ENCODE peak calls at places on chromosomes 13 and 19, in six cellular contexts. Q is right lobe of liver, R is endodermal cell, U is fibroblast of the aortic adventitia, S is bronchial epithelial cell, V is HFF-Myc. B is an unnamed sample.

GRCh38 chr13:33351324-33351723 is 65.8 kb upstream of the STARD13 start:
- DNase-seq in R (no peak), V (no peak), Q (no peak), U (peak; percentile 68), S (peak; percentile 29), B (no peak)

GRCh38 chr13:71039440-71039839 is 827.6 kb downstream of the DACH1 start:
- DNase-seq in Q (no peak), S (no peak), R (no peak), U (no peak), V (no peak), B (no peak)

GRCh38 chr13:100443278-100443997 is 145.2 kb downstream of the GGACT start:
- DNase-seq in R (no peak), Q (no peak), V (no peak), U (no peak), S (no peak), B (no peak)

GRCh38 chr19:3361384-3362216 is 4.8 kb upstream of the NFIC start:
- DNase-seq in Q (no peak), U (no peak), S (no peak), R (peak; percentile 46), V (no peak), B (no peak)

GRCh38 chr13:24271231-24271610 is 38.2 kb upstream of the C1QTNF9 start:
- DNase-seq in R (no peak), U (no peak), S (no peak), V (no peak), Q (no peak), B (no peak)

GRCh38 chr13:108902557-108903155 is 273.2 kb downstream of the MYO16 start:
- DNase-seq in U (no peak), V (peak; percentile 22), R (no peak), S (peak; percentile 68), Q (no peak), B (no peak)

GRCh38 chr13:58085819-58086218 is 454.3 kb downstream of the PCDH17 start:
- DNase-seq in S (no peak), V (no peak), U (no peak), Q (no peak), R (no peak), B (no peak)

GRCh38 chr19:47341734-47342133 is 7.4 kb upstream of the DHX34 start:
- DNase-seq in R (no peak), U (no peak), S (no peak), V (no peak), Q (no peak), B (no peak)

GRCh38 chr13:61414686-61415664 is 674 bp downstream of the PCDH20 start:
- DNase-seq in V (no peak), U (no peak), R (peak; percentile 94), S (peak; percentile 85), Q (peak; percentile 82), B (no peak)

GRCh38 chr13:91719033-91719432 is 320.6 kb downstream of the GPC5 start:
- DNase-seq in V (no peak), Q (no peak), S (peak; percentile 20), R (no peak), U (no peak), B (no peak)

GRCh38 chr13:39226359-39226758 is 188.1 kb downstream of the NHLRC3 start:
- DNase-seq in U (no peak), R (no peak), V (no peak), Q (no peak), S (no peak), B (no peak)

GRCh38 chr13:39224841-39225240 is 186.6 kb downstream of the NHLRC3 start:
- DNase-seq in R (no peak), Q (no peak), S (peak; percentile 73), U (no peak), V (no peak), B (no peak)

GRCh38 chr13:39225860-39226259 is 187.6 kb downstream of the NHLRC3 start:
- DNase-seq in V (no peak), R (no peak), Q (no peak), S (peak; percentile 16), U (no peak), B (no peak)
- TF ChIP-seq CTCF in V (no peak), R (no peak), Q (no peak), S (no peak), U (no peak), B (no peak)

GRCh38 chr19:50205681-50206138 is 2.3 kb downstream of the MYH14 start:
- DNase-seq in S (no peak), V (no peak), R (peak; percentile 73), Q (peak; percentile 80), U (no peak), B (no peak)
- H3K4me3 ChIP-seq in S (peak overlapping the region; percentile 25), V (no peak overlapping the region), R (no peak overlapping the region), Q (peak overlapping the region; percentile 56), U (no peak overlapping the region), B (no peak overlapping the region)

GRCh38 chr13:50387124-50387581 is 371.9 kb downstream of the KCNRG start:
- DNase-seq in R (peak; percentile 83), S (peak; percentile 64), V (no peak), Q (peak; percentile 92), U (peak; percentile 61), B (no peak)
- TF ChIP-seq CTCF in R (peak; percentile 61), S (peak; percentile 24), V (peak; percentile 5), Q (peak; percentile 35), U (peak; percentile 31), B (peak; percentile 13)

GRCh38 chr13:94712287-94712811 is at the start of gene SOX21:
- DNase-seq in Q (no peak), R (peak; percentile 78), V (no peak), U (no peak), S (no peak), B (no peak)

GRCh38 chr13:94710081-94710809 is 2.1 kb downstream of the SOX21 start:
- DNase-seq in R (no peak), S (no peak), U (no peak), V (no peak), Q (no peak), B (no peak)

GRCh38 chr13:94708971-94709614 is 3.3 kb downstream of the SOX21 start:
- DNase-seq in Q (no peak), U (no peak), R (no peak), V (no peak), S (no peak), B (no peak)

GRCh38 chr13:94711561-94712286 is 621 bp downstream of the SOX21 start:
- DNase-seq in V (no peak), R (no peak), Q (no peak), S (no peak), U (no peak), B (no peak)

GRCh38 chr13:94710881-94711560 is 1.3 kb downstream of the SOX21 start:
- DNase-seq in U (no peak), S (no peak), R (peak; percentile 86), Q (no peak), V (no peak), B (no peak)
- H3K4me3 ChIP-seq in U (no peak overlapping the region), S (peak overlapping the region; percentile 30), R (peak overlapping the region; percentile 80), Q (no peak overlapping the region), V (peak overlapping the region; percentile 5), B (peak overlapping the region; percentile 18)

GRCh38 chr19:17601683-17602082 is 46.2 kb downstream of the COLGALT1 start:
- DNase-seq in R (no peak), U (no peak), Q (no peak), S (no peak), V (no peak), B (no peak)
- TF ChIP-seq CTCF in R (no peak), U (no peak), Q (no peak), S (no peak), V (no peak), B (no peak)

GRCh38 chr19:38183227-38183914 is 40.7 kb downstream of the DPF1 start:
- DNase-seq in U (peak; percentile 20), R (peak; percentile 90), Q (no peak), V (no peak), S (no peak), B (no peak)
- H3K4me3 ChIP-seq in U (peak overlapping the region; percentile 48), R (peak overlapping the region; percentile 73), Q (no peak overlapping the region), V (no peak overlapping the region), S (no peak overlapping the region), B (peak overlapping the region; percentile 34)

GRCh38 chr19:49362048-49362925 is at the start of gene TEAD2:
- DNase-seq in R (peak; percentile 92), Q (peak; percentile 77), V (no peak), U (peak; percentile 31), S (peak; percentile 13), B (no peak)

GRCh38 chr19:49361438-49362047 is 673 bp downstream of the TEAD2 start:
- DNase-seq in V (peak; percentile 63), Q (peak; percentile 83), U (peak; percentile 81), R (peak; percentile 90), S (peak; percentile 38), B (peak; percentile 26)

GRCh38 chr19:49364083-49364687 is 508 bp downstream of the DKKL1 start:
- DNase-seq in R (no peak), V (no peak), U (no peak), Q (no peak), S (no peak), B (no peak)

GRCh38 chr19:49362926-49363264 is 679 bp upstream of the TEAD2 start:
- DNase-seq in Q (peak; percentile 59), R (no peak), V (no peak), U (no peak), S (no peak), B (no peak)

DNA sequence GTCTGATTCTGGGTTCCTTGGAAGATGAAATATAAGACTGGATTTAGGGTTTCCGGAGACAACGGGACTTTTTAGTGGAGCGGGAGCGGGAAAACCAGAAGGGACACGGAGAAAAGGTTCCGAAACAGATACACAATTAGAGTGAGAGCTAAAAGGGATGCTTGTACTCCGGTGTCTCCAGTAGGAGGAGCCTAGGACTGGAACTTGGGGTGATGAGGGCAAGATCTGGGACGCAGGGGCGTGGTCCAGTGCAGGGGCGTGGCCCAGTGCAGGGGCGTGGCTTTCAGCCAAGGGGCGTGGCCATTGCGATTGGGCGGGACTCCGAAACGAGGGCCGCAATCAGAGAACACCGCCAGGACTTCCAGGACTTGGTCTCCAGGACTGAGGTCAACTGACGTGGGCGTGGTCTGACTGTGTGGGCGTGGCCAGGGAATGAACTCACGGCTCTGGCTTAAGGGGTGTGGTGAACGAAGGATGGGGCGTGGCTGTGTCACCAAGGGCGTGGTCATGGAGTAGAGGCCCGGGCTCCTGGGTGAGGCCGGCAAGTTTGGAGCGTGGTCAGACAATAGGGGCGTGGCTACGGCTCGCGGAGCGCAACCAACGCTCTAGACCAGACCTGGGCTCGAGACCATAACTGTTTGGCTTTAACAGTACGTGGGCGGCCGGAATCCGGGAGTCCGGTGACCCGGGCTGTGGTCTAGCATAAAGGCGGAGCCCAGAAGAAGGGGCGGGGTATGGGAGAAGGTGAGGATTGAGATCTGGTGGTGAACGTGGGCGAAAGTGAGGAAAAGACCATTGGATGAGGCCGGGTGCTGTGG is at the start of gene DKKL1:
- DNase-seq in U (peak; percentile 99), S (peak; percentile 98), R (peak; percentile 100), V (peak; percentile 99), Q (peak; percentile 98), B (peak; percentile 63)
- TF ChIP-seq CTCF in U (no peak), S (peak; percentile 36), R (peak; percentile 43), V (peak; percentile 18), Q (peak; percentile 9), B (peak; percentile 32)

DNA sequence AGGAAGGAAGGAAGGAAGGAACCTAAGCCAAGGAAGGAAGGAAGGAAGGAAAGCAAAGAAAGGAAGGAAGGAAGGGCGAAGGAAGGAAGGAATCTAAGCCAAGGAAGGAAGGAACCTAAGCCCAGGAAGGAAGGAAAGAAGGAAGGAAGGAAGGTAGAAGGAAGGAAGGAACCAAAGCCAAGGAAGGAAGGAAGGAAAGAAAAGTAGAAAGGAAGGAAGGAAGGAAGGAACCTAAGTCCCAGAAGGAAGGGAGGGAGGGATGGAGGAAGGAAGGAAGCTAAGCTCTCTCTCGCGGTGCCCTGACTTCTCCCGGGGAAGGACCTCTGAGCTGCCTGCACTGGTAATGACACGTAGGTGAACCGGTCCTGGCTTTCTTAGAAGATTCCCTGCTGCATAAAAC is 1.3 kb upstream of the RUBCNL start:
- DNase-seq in S (no peak), R (no peak), V (no peak), U (no peak), Q (no peak), B (no peak)
- H3K4me3 ChIP-seq in S (no peak overlapping the region), R (no peak overlapping the region), V (no peak overlapping the region), U (no peak overlapping the region), Q (no peak overlapping the region), B (no peak overlapping the region)

B was measured in AG04449.